ENCODE peak calls at places on chromosomes 7 and 10, in six cellular contexts. R is foreskin fibroblast, A is right atrium auricular region, K is fibroblast of villous mesenchyme, N is astrocyte of the spinal cord, M is dorsolateral prefrontal cortex. H is an unnamed sample.

GRCh38 chr7:139659922-139660316 is 117.9 kb downstream of the HIPK2 start:
- DNase-seq in N (no peak), A (no peak), M (no peak), K (no peak), R (no peak), H (no peak)

GRCh38 chr10:35194906-35195305 is 68.3 kb downstream of the CREM start:
- DNase-seq in R (peak), M (no peak), K (peak), N (peak), A (no peak), H (no peak)

GRCh38 chr7:9498303-9498702 is 1064.9 kb downstream of the NXPH1 start:
- DNase-seq in K (no peak), M (no peak), A (no peak), N (no peak), R (no peak), H (no peak)

GRCh38 chr7:129095258-129095657 is 40.3 kb upstream of the TNPO3 start:
- DNase-seq in K (no peak), N (no peak), M (no peak), R (no peak), A (no peak), H (no peak)

GRCh38 chr7:151238190-151238810 is 6.0 kb downstream of the CHPF2 start:
- DNase-seq in A (no peak), R (no peak), K (no peak), N (no peak), M (no peak), H (no peak)

GRCh38 chr10:117533507-117534281 is 8.9 kb upstream of the EMX2 start:
- DNase-seq in R (peak), K (peak), N (no peak), A (no peak), M (no peak), H (no peak)

GRCh38 chr7:98659746-98660145 is 42.7 kb downstream of the NPTX2 start:
- DNase-seq in M (no peak), K (no peak), N (no peak), R (no peak), A (no peak), H (no peak)

GRCh38 chr10:865924-866576 is 65.5 kb downstream of the LARP4B start:
- DNase-seq in K (no peak), M (no peak), R (no peak), A (no peak), N (no peak), H (no peak)

GRCh38 chr10:78173360-78174020 is 139.8 kb downstream of the RPS24 start:
- DNase-seq in R (no peak), N (no peak), K (no peak), M (no peak), A (no peak), H (no peak)

GRCh38 chr10:125095228-125095627 is 65.1 kb downstream of the CTBP2 start:
- DNase-seq in R (no peak), K (no peak), A (no peak), N (no peak), M (no peak), H (no peak)

GRCh38 chr10:62443866-62444265 is 69.7 kb downstream of the ZNF365 start:
- DNase-seq in K (no peak), A (no peak), M (no peak), R (peak), N (no peak), H (no peak)

GRCh38 chr10:84550756-84551436 is 222.5 kb downstream of the CCSER2 start:
- DNase-seq in R (no peak), N (no peak), K (no peak), A (no peak), M (no peak), H (no peak)

GRCh38 chr7:69374036-69374420 is 224.2 kb upstream of the AUTS2 start:
- DNase-seq in N (no peak), A (no peak), K (peak), R (no peak), M (no peak), H (no peak)

GRCh38 chr10:119748871-119749270 is 23.0 kb downstream of the INPP5F start:
- DNase-seq in R (no peak), M (no peak), N (no peak), A (no peak), K (no peak), H (no peak)

GRCh38 chr10:22656056-22656455 is 58.3 kb downstream of the PIP4K2A start:
- DNase-seq in K (no peak), N (no peak), M (no peak), A (no peak), R (no peak), H (no peak)

GRCh38 chr7:129702316-129702715 is 90.8 kb downstream of the NRF1 start:
- DNase-seq in K (peak), R (peak), N (peak), A (no peak), M (no peak), H (no peak)

GRCh38 chr7:36490335-36490940 is 100.8 kb downstream of the ANLN start:
- DNase-seq in N (peak), R (no peak), M (no peak), A (no peak), K (no peak), H (no peak)
- H3K4me3 ChIP-seq in N (no peak), R (no peak), M (no peak), A (no peak), K (no peak), H (no peak)

DNA sequence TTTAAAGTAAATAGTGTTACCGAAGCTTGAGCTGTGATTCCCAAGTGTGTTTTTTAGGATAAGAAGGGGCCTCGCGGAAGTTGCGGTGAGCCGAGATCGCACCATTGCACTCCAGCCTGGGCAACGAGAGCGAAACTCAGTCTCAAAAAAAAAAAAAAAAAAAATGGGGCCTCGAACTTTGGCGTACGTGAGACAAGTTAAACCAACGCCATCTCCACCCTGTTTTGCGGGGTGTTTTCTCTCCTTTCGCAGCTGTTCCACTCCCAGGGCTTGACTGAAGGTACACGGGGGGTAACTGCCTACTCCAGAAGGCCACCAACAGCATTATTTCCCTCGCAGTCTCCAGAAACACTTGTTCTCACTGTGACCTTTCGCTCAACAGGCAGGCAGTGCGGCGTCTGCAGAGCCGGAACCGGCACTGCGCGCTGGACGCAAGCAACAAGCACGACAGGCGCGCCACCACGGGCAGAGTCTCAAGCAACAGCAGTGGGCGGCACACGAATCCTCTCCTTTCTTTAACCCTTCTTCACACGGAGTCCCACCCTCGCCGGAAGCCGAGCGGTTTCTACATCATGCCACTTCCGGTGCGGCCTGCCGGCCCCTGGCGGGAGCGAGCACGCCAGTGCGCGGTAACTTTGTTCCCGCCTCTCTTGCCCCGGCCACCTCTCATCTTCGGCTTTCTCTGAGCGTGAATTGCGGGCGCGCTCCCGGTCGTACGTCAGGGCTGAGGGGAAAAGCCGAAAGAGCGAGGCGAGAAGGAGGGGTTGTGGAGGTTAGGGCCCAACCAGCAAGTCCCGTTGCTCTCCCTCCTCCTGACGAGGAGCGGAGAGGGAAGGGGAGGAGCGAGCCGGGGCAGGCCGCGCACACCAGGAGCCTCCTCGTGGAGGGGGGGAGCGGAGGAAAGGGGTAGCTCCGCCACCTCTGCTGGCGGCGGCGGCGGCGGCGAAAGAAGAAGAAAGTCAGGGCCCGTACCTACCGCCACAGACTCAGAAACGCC is 826 bp upstream of the CDK13 start:
- DNase-seq in A (peak), K (peak), R (peak), N (peak), M (peak), H (peak)
- H3K4me3 ChIP-seq in A (peak), K (peak), R (peak), N (peak), M (peak), H (peak)

GRCh38 chr7:43585521-43585920 is 2.6 kb downstream of the STK17A start:
- DNase-seq in K (peak), N (peak), M (no peak), R (peak), A (no peak), H (peak)
- H3K4me3 ChIP-seq in K (no peak), N (peak), M (no peak), R (peak), A (no peak), H (no peak)

DNA sequence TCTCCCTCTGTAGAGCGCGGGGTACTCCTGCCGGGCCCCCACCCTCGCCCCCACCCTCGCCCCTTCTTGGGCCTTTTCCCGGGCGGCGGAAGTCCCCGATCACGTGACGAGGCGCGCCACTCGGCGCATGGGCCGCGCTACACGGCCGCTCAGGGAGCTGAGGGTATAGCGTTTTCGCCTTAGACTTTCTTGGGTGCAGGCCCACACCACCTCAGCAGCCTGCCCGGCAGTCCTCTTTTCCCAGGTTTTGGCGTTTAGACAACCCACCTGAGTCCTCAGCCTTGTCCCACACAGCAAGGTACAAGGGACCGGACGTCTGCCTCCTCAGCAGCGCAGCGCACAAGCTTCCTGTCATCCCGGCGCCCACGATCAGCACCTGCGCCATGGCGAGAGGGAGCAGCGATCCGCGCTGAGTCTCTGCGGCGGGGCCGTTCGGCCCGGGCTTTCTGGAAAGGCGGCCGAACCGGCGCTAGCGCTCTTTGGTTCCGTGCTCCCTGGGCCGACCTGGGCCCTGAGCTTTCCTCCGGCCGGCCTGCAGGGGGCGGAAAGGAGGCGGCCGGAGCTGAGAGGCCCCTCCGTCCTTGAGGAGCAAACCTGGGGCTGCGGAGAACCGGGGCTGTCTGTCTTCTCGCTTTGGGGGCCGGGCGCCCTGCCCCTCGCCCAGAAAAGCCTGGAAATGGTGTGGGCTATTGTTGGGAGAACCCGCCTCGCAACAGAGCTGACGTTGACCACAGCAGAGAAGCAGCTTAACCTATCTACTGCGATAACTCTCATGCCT is at the start of gene RNLS:
- DNase-seq in N (peak), K (peak), R (peak), M (peak), A (peak), H (peak)
- H3K4me3 ChIP-seq in N (peak), K (peak), R (peak), M (peak), A (peak), H (peak)

DNA sequence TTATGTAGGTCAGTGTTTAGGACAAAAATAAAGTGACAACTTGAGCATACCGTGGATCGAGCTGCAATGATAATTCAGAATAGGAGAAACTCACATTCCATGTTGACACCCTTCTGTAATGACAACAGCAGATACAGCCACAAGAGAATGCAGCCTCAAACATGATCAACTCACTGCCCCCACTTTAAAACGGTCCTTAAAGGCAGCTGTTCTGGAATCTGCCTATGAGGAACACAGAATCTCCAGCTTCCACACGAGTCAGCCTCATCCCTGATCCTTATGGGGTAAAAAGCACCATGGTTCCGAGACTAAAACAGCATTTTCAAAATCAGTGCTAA is 32.5 kb upstream of the DAGLB start:
- DNase-seq in M (no peak), A (no peak), K (no peak), R (no peak), N (no peak), H (no peak)
- H3K4me3 ChIP-seq in M (no peak), A (peak), K (peak), R (peak), N (no peak), H (no peak)

DNA sequence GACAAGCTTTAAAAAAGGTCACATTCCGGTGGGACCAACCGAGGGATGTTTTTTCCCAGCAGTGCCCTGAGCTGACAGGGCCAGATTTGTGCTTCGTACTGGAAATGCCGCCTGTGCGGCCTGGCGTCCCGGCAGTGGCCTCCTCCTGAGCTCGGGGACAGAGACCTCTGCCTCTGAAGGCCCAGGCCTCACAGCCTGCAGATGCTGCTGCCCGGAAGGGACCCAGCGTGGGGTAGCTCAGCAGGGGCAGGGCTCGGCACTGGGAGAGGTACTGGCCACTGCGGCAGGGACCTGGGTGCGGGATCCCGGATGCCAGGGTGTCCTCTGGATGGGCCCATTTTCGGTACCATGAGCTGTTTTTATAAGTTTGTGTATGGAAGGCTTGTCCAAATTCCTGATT is 52.4 kb upstream of the CFAP46 start:
- DNase-seq in K (no peak), N (no peak), R (no peak), A (no peak), M (no peak), H (no peak)
- H3K4me3 ChIP-seq in K (no peak), N (no peak), R (no peak), A (no peak), M (no peak), H (peak)

DNA sequence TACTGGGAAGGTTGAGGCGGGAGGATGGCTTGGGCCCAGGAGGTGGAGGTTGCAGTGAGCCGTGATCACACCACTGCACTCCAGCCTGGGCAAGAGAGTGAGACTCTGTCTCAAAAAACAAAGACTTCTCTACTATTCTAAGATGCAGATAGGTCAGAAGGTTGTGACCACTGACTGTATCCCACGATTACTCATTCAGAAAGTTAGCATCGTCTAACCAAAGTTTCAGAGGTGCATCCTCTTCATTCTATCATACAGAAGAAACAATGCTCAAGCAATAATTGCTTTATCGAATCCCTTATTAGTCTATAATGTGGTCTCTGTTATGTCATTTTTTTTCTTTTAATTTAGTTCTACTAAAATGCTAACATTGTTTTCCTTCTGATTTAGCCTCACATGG is 348.7 kb upstream of the LRGUK start:
- DNase-seq in N (no peak), M (no peak), R (no peak), K (no peak), A (no peak), H (no peak)
- H3K4me3 ChIP-seq in N (no peak), M (no peak), R (no peak), K (no peak), A (no peak), H (no peak)

GRCh38 chr7:158270856-158271413 is 316.7 kb downstream of the PTPRN2 start:
- DNase-seq in A (no peak), M (peak), R (no peak), K (no peak), N (no peak), H (no peak)
- H3K4me3 ChIP-seq in A (no peak), M (no peak), R (no peak), K (no peak), N (no peak), H (no peak)

GRCh38 chr7:879093-879492 is 2.7 kb downstream of the GET4 start:
- DNase-seq in A (no peak), K (no peak), N (no peak), M (no peak), R (no peak), H (no peak)
- H3K4me3 ChIP-seq in A (no peak), K (no peak), N (no peak), M (peak), R (no peak), H (no peak)

GRCh38 chr7:131513245-131514061 is 43.0 kb downstream of the PODXL start:
- DNase-seq in N (peak), A (peak), R (peak), K (peak), M (peak), H (peak)
- H3K4me3 ChIP-seq in N (no peak), A (no peak), R (no peak), K (no peak), M (no peak), H (no peak)